ENCODE peak calls at places on chromosomes 2 and 18, in four cellular contexts. A, U, G and Y are unnamed samples.

GRCh38 chr2:70044290-70045040 is 42.8 kb upstream of the PCBP1 start:
- DNase-seq in A (no peak), U (no peak), G (no peak), Y (no peak)

GRCh38 chr2:42101641-42102605 is 54.1 kb downstream of the PKDCC start:
- DNase-seq in A (peak; percentile 93), U (peak; percentile 51), G (peak; percentile 98), Y (peak; percentile 84)

GRCh38 chr2:144267209-144267608 is 252.7 kb downstream of the ZEB2 start:
- DNase-seq in U (no peak), A (no peak), G (no peak), Y (no peak)

GRCh38 chr2:144582651-144583361 is 62.9 kb upstream of the ZEB2 start:
- DNase-seq in U (no peak), G (no peak), A (peak; percentile 8), Y (no peak)

GRCh38 chr18:59448546-59448945 is 89.5 kb upstream of the LMAN1 start:
- DNase-seq in U (no peak), A (peak; percentile 63), G (no peak), Y (no peak)

GRCh38 chr2:172178035-172178434 is 75.3 kb upstream of the DLX2 start:
- DNase-seq in G (no peak), U (no peak), A (peak; percentile 59), Y (no peak)

GRCh38 chr18:75230210-75231052 is 19.8 kb downstream of the TSHZ1 start:
- DNase-seq in G (no peak), U (no peak), A (no peak), Y (no peak)

GRCh38 chr18:36283448-36283847 is 14.1 kb upstream of the FHOD3 start:
- DNase-seq in U (no peak), G (no peak), A (no peak), Y (no peak)

GRCh38 chr2:10837532-10838266 is 25.1 kb upstream of the PDIA6 start:
- DNase-seq in A (no peak), G (no peak), U (no peak), Y (no peak)

GRCh38 chr18:61572871-61573270 is 239.6 kb downstream of the CDH20 start:
- DNase-seq in A (peak; percentile 47), U (no peak), G (no peak), Y (no peak)